ENCODE peak calls at places on chromosomes 6 and 20, in four cellular contexts. Z is neuronal stem cell, Q is mesenchymal stem cell, K is IMR-90. H is an unnamed sample.

GRCh38 chr20:44743080-44743701 is 2.5 kb upstream of the KCNK15 start:
- DNase-seq in Z (no peak), Q (no peak), K (no peak), H (no peak)

GRCh38 chr20:46622125-46622524 is 29.1 kb downstream of the SLC13A3 start:
- DNase-seq in Z (peak; percentile 17), Q (no peak), K (no peak), H (no peak)

GRCh38 chr20:37668166-37668565 is 25.7 kb upstream of the CTNNBL1 start:
- DNase-seq in Z (no peak), Q (no peak), K (no peak), H (no peak)

GRCh38 chr6:125050663-125051318 is 88.6 kb downstream of the RNF217 start:
- DNase-seq in Z (no peak), Q (peak; percentile 85), K (peak; percentile 64), H (no peak)

GRCh38 chr6:82072113-82072512 is 175.4 kb downstream of the IBTK start:
- DNase-seq in Z (no peak), Q (no peak), K (peak; percentile 20), H (no peak)

GRCh38 chr6:70289299-70289698 is 13.6 kb downstream of the COL9A1 start:
- DNase-seq in Z (no peak), Q (peak; percentile 6), K (no peak), H (no peak)

GRCh38 chr6:147311218-147311617 is 107.0 kb downstream of the STXBP5 start:
- DNase-seq in Z (no peak), Q (no peak), K (peak; percentile 45), H (no peak)

GRCh38 chr6:139152088-139152891 is 17.4 kb downstream of the HECA start:
- DNase-seq in Z (no peak), Q (peak; percentile 54), K (peak; percentile 84), H (no peak)

GRCh38 chr6:23176883-23177282 is 607.5 kb downstream of the HDGFL1 start:
- DNase-seq in Z (no peak), Q (no peak), K (no peak), H (no peak)

GRCh38 chr20:3935295-3935955 is 46.2 kb downstream of the PANK2 start:
- DNase-seq in Z (no peak), Q (peak; percentile 38), K (no peak), H (no peak)

GRCh38 chr6:160971151-160971550 is 20.4 kb upstream of the MAP3K4 start:
- DNase-seq in Z (no peak), Q (no peak), K (no peak), H (no peak)

GRCh38 chr6:160965893-160966292 is 25.7 kb upstream of the MAP3K4 start:
- DNase-seq in Z (no peak), Q (no peak), K (no peak), H (no peak)

GRCh38 chr6:160966493-160967229 is 24.9 kb upstream of the MAP3K4 start:
- DNase-seq in Z (no peak), Q (no peak), K (no peak), H (no peak)

GRCh38 chr6:160967351-160967750 is 24.2 kb upstream of the MAP3K4 start:
- DNase-seq in Z (no peak), Q (no peak), K (no peak), H (no peak)

GRCh38 chr6:160967833-160968232 is 23.7 kb upstream of the MAP3K4 start:
- DNase-seq in Z (no peak), Q (no peak), K (no peak), H (no peak)
- H3K9ac ChIP-seq in Z (no peak overlapping the region), Q (no peak overlapping the region), K (no peak overlapping the region), H (no peak overlapping the region)

GRCh38 chr6:67886840-67887292 is 748.2 kb upstream of the ADGRB3 start:
- DNase-seq in Z (no peak), Q (no peak), K (no peak), H (no peak)
- H3K9me3 ChIP-seq in Z (no peaks in the 10 kb centered on the region), Q (peaks cover 20% of the 10 kb centered on the region), K (peaks cover 17% of the 10 kb centered on the region), H (no peaks in the 10 kb centered on the region)

DNA sequence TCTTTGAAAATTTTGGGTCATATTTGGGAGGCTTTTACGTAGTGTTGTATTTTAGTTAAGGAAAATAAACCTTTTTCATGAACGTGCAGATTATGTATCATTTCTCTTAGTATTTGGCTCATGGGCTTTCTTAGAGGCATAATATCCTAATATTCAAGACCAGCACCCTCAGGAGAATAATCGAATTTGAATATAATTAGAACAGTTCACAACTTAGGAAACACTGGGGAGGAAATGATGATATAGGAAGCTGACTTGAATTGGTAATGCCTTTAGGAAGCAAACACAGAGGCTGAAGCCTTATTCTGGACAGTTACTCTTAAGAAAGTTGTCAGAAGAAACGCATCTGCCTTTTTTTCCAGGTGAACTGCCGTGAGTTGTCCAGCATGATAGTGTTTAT is at the start of gene GFRAL:
- DNase-seq in Z (no peak), Q (no peak), K (no peak), H (no peak)
- H4K8ac ChIP-seq in Z (no peak within 1 kb of the TSS), Q (no peak within 1 kb of the TSS), K (no peak within 1 kb of the TSS), H (no peak within 1 kb of the TSS)

GRCh38 chr6:157610451-157610999 is 212.5 kb upstream of the SNX9 start:
- DNase-seq in Z (no peak), Q (no peak), K (no peak), H (no peak)

GRCh38 chr6:157615411-157615763 is 207.7 kb upstream of the SNX9 start:
- DNase-seq in Z (no peak), Q (no peak), K (no peak), H (no peak)

GRCh38 chr6:157611406-157611805 is 211.6 kb upstream of the SNX9 start:
- DNase-seq in Z (no peak), Q (no peak), K (no peak), H (no peak)

GRCh38 chr6:157614026-157614484 is 209.0 kb upstream of the SNX9 start:
- DNase-seq in Z (no peak), Q (peak; percentile 13), K (peak; percentile 41), H (no peak)

DNA sequence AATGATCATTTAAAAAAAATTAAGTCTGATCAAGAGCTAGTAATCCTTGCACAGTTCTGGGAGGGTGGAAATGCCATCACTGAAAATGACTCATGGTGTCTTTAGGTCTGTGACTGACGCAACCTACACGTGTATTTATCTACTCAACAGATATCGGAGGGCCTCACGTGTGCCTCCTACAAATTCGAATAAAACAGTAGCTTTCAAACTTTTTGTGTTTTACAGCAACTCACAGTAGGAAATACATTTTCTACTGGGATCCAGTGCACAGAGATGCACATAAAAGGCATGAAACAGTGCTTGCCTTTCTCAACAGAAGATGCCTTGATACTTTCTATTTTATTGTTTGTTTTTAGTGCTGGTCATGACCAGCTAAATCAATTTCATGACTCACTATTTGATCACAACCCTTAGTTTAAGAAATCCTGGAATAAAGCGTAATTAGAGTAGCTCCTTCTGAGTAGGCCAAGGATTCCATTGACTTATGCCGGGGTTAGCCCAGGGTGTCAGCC is 210.0 kb upstream of the SNX9 start:
- DNase-seq in Z (no peak), Q (peak; percentile 81), K (peak; percentile 97), H (no peak)
- H3K9ac ChIP-seq in Z (no peak overlapping the region), Q (peak overlapping the region; percentile 65), K (peak overlapping the region; percentile 2), H (no peak overlapping the region)

GRCh38 chr20:59622496-59622895 is 18.2 kb downstream of the PHACTR3 start:
- DNase-seq in Z (no peak), Q (no peak), K (no peak), H (no peak)
- H3K9me3 ChIP-seq in Z (peaks cover 23% of the 10 kb centered on the region), Q (no peaks in the 10 kb centered on the region), K (peaks cover 34% of the 10 kb centered on the region), H (no peaks in the 10 kb centered on the region)

GRCh38 chr6:79076160-79076559 is 1.9 kb downstream of the PHIP start:
- DNase-seq in Z (no peak), Q (peak; percentile 35), K (peak; percentile 5), H (no peak)

GRCh38 chr6:79076881-79077641 is 993 bp downstream of the PHIP start:
- DNase-seq in Z (peak; percentile 89), Q (peak; percentile 95), K (peak; percentile 95), H (peak; percentile 93)

GRCh38 chr6:79079425-79080130 is 1.5 kb upstream of the PHIP start:
- DNase-seq in Z (no peak), Q (peak; percentile 26), K (peak; percentile 8), H (no peak)

GRCh38 chr6:79077680-79078056 is 386 bp downstream of the PHIP start:
- DNase-seq in Z (no peak), Q (no peak), K (no peak), H (no peak)

DNA sequence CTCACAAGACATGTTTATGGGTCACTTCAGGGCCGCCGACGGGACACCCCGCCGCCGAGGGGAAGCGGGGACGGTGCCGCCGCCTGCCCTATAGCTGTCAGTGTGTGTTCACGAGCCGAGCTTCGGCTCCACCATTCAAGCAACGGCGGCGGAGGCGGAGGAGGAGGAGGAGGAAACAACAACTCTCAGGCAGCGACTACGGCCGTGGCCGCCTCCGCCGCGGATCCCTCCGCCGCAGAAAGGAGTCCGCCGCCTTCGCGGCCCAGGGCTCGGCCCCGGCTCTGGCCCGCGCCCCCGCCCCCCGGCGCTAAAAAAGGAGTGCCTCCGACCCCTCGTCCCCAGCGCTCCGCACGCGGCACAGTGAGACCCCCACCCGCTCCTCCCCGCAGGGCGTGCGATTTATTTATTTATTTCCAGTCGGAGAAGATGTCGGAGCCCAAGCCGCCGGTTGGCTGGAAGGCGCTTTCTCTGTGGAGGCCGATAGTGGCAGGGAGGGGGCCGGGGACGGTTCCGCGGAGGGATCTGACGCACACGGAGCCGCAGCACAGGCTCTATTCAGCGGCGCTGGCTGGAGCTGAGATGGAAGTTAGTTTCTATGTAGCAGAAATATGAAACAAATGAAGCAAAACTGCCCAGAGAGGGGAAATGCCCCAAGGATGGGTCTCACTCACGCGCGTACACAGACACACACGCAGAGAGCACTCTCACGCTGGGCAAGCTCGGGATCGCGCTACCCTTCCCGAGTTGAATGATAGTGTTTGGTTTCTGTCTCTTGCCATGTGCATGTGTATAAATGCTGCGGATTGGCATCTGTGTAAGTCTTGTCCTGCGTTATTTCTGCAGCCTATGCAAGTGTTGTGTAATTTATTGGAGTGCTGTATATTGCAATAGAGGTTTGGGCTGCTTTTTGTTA is at the start of gene PHIP:
- DNase-seq in Z (peak; percentile 96), Q (peak; percentile 99), K (peak; percentile 97), H (peak; percentile 91)
- H4K8ac ChIP-seq in Z (no peak within 1 kb of the TSS), Q (peak within 1 kb of the TSS; percentile 95), K (peak within 1 kb of the TSS; percentile 82), H (no peak within 1 kb of the TSS)

H was measured in H9.